ENCODE peak calls at places on chromosomes 6 and 20, in four cellular contexts. R is keratinocyte, B is coronary artery, M is cardiac muscle cell. A is an unnamed sample.

GRCh38 chr6:139763468-139764214 is 389.2 kb upstream of the CITED2 start:
- DNase-seq in R (no peak), B (no peak), M (no peak), A (peak; percentile 66)

GRCh38 chr20:3209023-3209945 is at the start of gene ITPA:
- DNase-seq in R (no peak), B (no peak), M (peak; percentile 76), A (peak; percentile 28)

GRCh38 chr20:25471020-25471419 is 63.5 kb downstream of the GINS1 start:
- DNase-seq in R (no peak), B (no peak), M (no peak), A (no peak)

GRCh38 chr20:57442888-57443239 is 51.7 kb downstream of the RBM38 start:
- DNase-seq in R (no peak), B (no peak), M (no peak), A (no peak)

GRCh38 chr6:159043236-159043635 is 1.6 kb downstream of the TAGAP start:
- DNase-seq in R (no peak), B (no peak), M (no peak), A (no peak)

GRCh38 chr6:151391471-151392428 is at the start of gene ZBTB2:
- DNase-seq in R (no peak), B (peak; percentile 84), M (peak; percentile 85), A (peak; percentile 84)

GRCh38 chr6:123352705-123353104 is 284.0 kb downstream of the TRDN start:
- DNase-seq in R (no peak), B (no peak), M (peak; percentile 2), A (no peak)

GRCh38 chr20:58019027-58019849 is 209.2 kb downstream of the ANKRD60 start:
- DNase-seq in R (no peak), B (peak; percentile 73), M (no peak), A (peak; percentile 1)

GRCh38 chr6:6131492-6132109 is 124.9 kb upstream of the NRN1 start:
- DNase-seq in R (no peak), B (no peak), M (peak; percentile 9), A (peak; percentile 25)

GRCh38 chr20:45293041-45294002 is 13.3 kb upstream of the RBPJL start:
- DNase-seq in R (peak; percentile 30), B (peak; percentile 82), M (peak; percentile 83), A (peak; percentile 54)

GRCh38 chr20:17620371-17621228 is 50.7 kb downstream of the DSTN start:
- DNase-seq in R (no peak), B (no peak), M (no peak), A (no peak)

GRCh38 chr6:107264357-107264831 is 149.1 kb upstream of the BEND3 start:
- DNase-seq in R (no peak), B (no peak), M (no peak), A (peak; percentile 88)

GRCh38 chr20:42646250-42646649 is 543.5 kb downstream of the PTPRT start:
- DNase-seq in R (no peak), B (no peak), M (no peak), A (no peak)

GRCh38 chr6:112477125-112477524 is 130.0 kb downstream of the RFPL4B start:
- DNase-seq in R (no peak), B (no peak), M (no peak), A (no peak)

GRCh38 chr20:12941025-12941424 is 67.7 kb upstream of the SPTLC3 start:
- DNase-seq in R (no peak), B (no peak), M (no peak), A (peak; percentile 53)

GRCh38 chr6:72272958-72273357 is 348.9 kb upstream of the KCNQ5 start:
- DNase-seq in R (no peak), B (no peak), M (no peak), A (peak; percentile 34)

GRCh38 chr20:33434434-33434833 is 9.1 kb downstream of the SNTA1 start:
- DNase-seq in R (no peak), B (no peak), M (no peak), A (no peak)

GRCh38 chr6:98787401-98787800 is 47.0 kb upstream of the POU3F2 start:
- DNase-seq in R (no peak), B (no peak), M (no peak), A (no peak)

GRCh38 chr6:133835901-133836300 is 53.0 kb upstream of the TCF21 start:
- DNase-seq in R (no peak), B (no peak), M (no peak), A (peak; percentile 56)

GRCh38 chr20:40811660-40812414 is 122.8 kb upstream of the MAFB start:
- DNase-seq in R (no peak), B (peak; percentile 33), M (no peak), A (no peak)
- TF ChIP-seq CTCF in R (peak; percentile 31), B (no peak), M (no peak), A (no peak)

GRCh38 chr6:138468320-138469015 is 30.8 kb downstream of the NHSL1 start:
- DNase-seq in R (peak; percentile 56), B (no peak), M (no peak), A (peak; percentile 70)
- H3K4me3 ChIP-seq in R (no peak overlapping the region), B (no peak overlapping the region), M (no peak overlapping the region), A (no peak overlapping the region)

GRCh38 chr6:154343473-154344308 is 12.9 kb downstream of the IPCEF1 start:
- DNase-seq in R (peak; percentile 17), B (no peak), M (peak; percentile 40), A (peak; percentile 68)
- TF ChIP-seq CTCF in R (peak; percentile 71), B (no peak), M (peak; percentile 53), A (peak; percentile 53)

DNA sequence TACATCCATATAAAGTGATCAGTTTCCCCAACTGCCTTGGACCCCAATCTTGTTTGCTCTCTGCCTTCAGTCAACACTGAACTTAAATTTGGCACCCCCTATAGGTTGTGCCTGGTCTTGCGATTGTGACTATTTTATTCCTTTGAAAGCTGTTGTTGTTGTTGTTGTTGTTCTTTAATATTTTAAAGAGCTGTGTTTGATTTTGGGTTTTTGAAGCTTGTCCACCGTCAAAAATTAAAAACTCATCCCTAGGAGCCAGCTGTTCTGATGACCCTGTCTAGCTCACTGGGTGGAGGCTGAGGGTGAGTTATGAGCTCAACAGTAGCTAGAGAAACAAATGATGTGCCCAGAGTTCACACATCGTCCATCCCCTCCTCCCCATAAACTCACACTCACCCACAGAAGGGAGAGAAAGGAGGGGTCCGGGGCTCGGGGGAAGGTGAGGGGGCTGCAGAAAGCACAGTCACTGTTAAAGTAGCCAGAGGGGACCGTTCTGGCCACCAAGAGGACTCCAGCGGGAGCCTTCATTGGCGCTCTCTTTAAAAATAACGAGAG is 4.0 kb downstream of the SIM1 start:
- DNase-seq in R (no peak), B (no peak), M (no peak), A (no peak)
- H3K4me3 ChIP-seq in R (no peak overlapping the region), B (no peak overlapping the region), M (no peak overlapping the region), A (peak overlapping the region; percentile 28)

GRCh38 chr6:9481292-9482029 is 933.4 kb downstream of the TFAP2A start:
- DNase-seq in R (no peak), B (no peak), M (no peak), A (peak; percentile 12)
- TF ChIP-seq CTCF in R (no peak), B (no peak), M (no peak), A (no peak)

DNA sequence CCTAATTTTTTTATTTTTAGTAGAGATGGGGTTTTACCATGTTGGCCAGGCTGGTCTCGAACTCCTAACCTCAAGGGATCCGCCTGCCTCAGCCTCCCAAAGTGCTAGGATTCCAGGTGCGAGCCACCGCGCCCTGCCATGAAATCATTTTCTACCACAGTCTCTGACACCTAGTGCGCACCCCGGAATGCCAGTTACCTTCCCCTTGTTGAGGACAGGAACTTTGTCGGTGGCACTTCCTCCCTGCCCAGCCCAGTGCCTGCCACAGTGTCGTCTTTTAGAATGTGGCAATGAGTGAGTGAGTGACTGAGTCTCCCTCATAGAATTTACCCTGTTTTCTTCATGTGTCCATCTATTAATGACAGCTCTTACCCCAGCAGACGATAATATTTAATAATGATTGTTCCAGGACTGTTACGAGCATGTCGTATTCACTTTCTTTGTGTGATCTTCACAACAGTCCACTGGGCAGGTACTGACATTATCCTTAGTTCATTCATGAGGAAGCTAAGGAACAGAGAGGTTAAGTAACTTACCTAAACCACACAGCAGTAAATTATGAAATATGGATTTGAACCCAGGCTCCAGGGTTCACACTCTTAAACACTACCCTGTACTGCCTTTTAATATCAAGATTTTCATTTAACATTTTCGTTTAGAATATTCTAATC is 1.8 kb downstream of the OSBPL2 start:
- DNase-seq in R (no peak), B (no peak), M (no peak), A (no peak)
- H3K4me3 ChIP-seq in R (no peak overlapping the region), B (peak overlapping the region; percentile 95), M (no peak overlapping the region), A (no peak overlapping the region)